ENCODE peak calls at places on chromosomes 1 and 21, in six cellular contexts. U, A, X, R, N and P are unnamed samples.

GRCh38 chr1:220527279-220528048 is 472 bp upstream of the MARK1 start:
- DNase-seq in U (peak), A (peak), X (peak), R (no peak), N (peak), P (peak)

GRCh38 chr21:19781881-19782652 is 1216.1 kb upstream of the NCAM2 start:
- DNase-seq in U (no peak), A (no peak), X (no peak), R (no peak), N (no peak), P (no peak)

GRCh38 chr1:228555074-228555989 is 68.2 kb downstream of the RNF187 start:
- DNase-seq in U (no peak), A (no peak), X (no peak), R (no peak), N (no peak), P (no peak)

GRCh38 chr1:3678361-3679097 is 26.2 kb downstream of the TP73 start:
- DNase-seq in U (no peak), A (no peak), X (peak), R (no peak), N (peak), P (no peak)

GRCh38 chr1:186112280-186112679 is 262.8 kb downstream of the TPR start:
- DNase-seq in U (no peak), A (no peak), X (no peak), R (no peak), N (no peak), P (no peak)

GRCh38 chr21:36532769-36533467 is 53.0 kb upstream of the CLDN14 start:
- DNase-seq in U (no peak), A (no peak), X (no peak), R (no peak), N (no peak), P (no peak)

GRCh38 chr1:204146309-204146708 is 5.5 kb downstream of the ETNK2 start:
- DNase-seq in U (no peak), A (no peak), X (peak), R (no peak), N (peak), P (no peak)

GRCh38 chr1:218783916-218784315 is 389.8 kb upstream of the LYPLAL1 start:
- DNase-seq in U (no peak), A (no peak), X (no peak), R (no peak), N (no peak), P (no peak)

GRCh38 chr1:182972231-182972630 is 19.3 kb upstream of the SHCBP1L start:
- DNase-seq in U (no peak), A (no peak), X (no peak), R (no peak), N (no peak), P (no peak)

GRCh38 chr1:30744060-30744756 is 13.4 kb downstream of the LAPTM5 start:
- DNase-seq in U (no peak), A (no peak), X (no peak), R (no peak), N (no peak), P (no peak)

GRCh38 chr1:97186381-97186780 is 464.8 kb downstream of the PTBP2 start:
- DNase-seq in U (no peak), A (no peak), X (no peak), R (no peak), N (no peak), P (no peak)

GRCh38 chr1:181140398-181140797 is 51.9 kb downstream of the IER5 start:
- DNase-seq in U (no peak), A (no peak), X (no peak), R (no peak), N (no peak), P (peak)

GRCh38 chr1:3482590-3482899 is 28.1 kb downstream of the ARHGEF16 start:
- DNase-seq in U (no peak), A (no peak), X (no peak), R (no peak), N (no peak), P (no peak)

GRCh38 chr1:167905182-167905581 is 8.8 kb downstream of the ADCY10 start:
- DNase-seq in U (no peak), A (no peak), X (no peak), R (no peak), N (no peak), P (no peak)

GRCh38 chr1:93613895-93614294 is 67.7 kb downstream of the BCAR3 start:
- DNase-seq in U (peak), A (peak), X (no peak), R (no peak), N (peak), P (peak)

GRCh38 chr21:39182484-39183271 is 573 bp downstream of the PSMG1 start:
- DNase-seq in U (no peak), A (peak), X (no peak), R (no peak), N (no peak), P (no peak)

GRCh38 chr1:160046494-160047115 is 14.8 kb upstream of the PIGM start:
- DNase-seq in U (peak), A (peak), X (peak), R (peak), N (no peak), P (peak)

GRCh38 chr21:16195476-16195875 is 465.7 kb downstream of the USP25 start:
- DNase-seq in U (no peak), A (no peak), X (no peak), R (no peak), N (no peak), P (no peak)

GRCh38 chr1:173628888-173629287 is 6.2 kb upstream of the TEX50 start:
- DNase-seq in U (no peak), A (no peak), X (no peak), R (no peak), N (no peak), P (no peak)

GRCh38 chr1:80358141-80358540 is 1351.6 kb upstream of the ADGRL4 start:
- DNase-seq in U (no peak), A (no peak), X (no peak), R (no peak), N (no peak), P (no peak)

GRCh38 chr1:3981746-3982505 is 81.9 kb upstream of the C1orf174 start:
- DNase-seq in U (no peak), A (no peak), X (peak), R (no peak), N (no peak), P (no peak)

GRCh38 chr1:245810789-245811337 is 656.1 kb downstream of the KIF26B start:
- DNase-seq in U (no peak), A (no peak), X (no peak), R (no peak), N (no peak), P (no peak)

GRCh38 chr1:62367005-62367547 is 47.8 kb upstream of the KANK4 start:
- DNase-seq in U (no peak), A (no peak), X (no peak), R (no peak), N (no peak), P (no peak)

GRCh38 chr21:30194701-30195299 is 21.1 kb downstream of the CLDN8 start:
- DNase-seq in U (no peak), A (no peak), X (no peak), R (no peak), N (no peak), P (no peak)

GRCh38 chr1:205075642-205076155 is 8.6 kb downstream of the TMEM81 start:
- DNase-seq in U (no peak), A (no peak), X (no peak), R (no peak), N (no peak), P (no peak)

GRCh38 chr1:61079898-61080336 is 2.4 kb upstream of the NFIA start:
- DNase-seq in U (peak), A (peak), X (peak), R (peak), N (peak), P (peak)

GRCh38 chr1:61079276-61079897 is 3.0 kb upstream of the NFIA start:
- DNase-seq in U (no peak), A (no peak), X (no peak), R (no peak), N (no peak), P (no peak)

GRCh38 chr1:61081637-61082335 is 575 bp upstream of the NFIA start:
- DNase-seq in U (peak), A (no peak), X (peak), R (peak), N (peak), P (no peak)

GRCh38 chr1:61081135-61081636 is 1.2 kb upstream of the NFIA start:
- DNase-seq in U (no peak), A (no peak), X (no peak), R (no peak), N (no peak), P (no peak)

DNA sequence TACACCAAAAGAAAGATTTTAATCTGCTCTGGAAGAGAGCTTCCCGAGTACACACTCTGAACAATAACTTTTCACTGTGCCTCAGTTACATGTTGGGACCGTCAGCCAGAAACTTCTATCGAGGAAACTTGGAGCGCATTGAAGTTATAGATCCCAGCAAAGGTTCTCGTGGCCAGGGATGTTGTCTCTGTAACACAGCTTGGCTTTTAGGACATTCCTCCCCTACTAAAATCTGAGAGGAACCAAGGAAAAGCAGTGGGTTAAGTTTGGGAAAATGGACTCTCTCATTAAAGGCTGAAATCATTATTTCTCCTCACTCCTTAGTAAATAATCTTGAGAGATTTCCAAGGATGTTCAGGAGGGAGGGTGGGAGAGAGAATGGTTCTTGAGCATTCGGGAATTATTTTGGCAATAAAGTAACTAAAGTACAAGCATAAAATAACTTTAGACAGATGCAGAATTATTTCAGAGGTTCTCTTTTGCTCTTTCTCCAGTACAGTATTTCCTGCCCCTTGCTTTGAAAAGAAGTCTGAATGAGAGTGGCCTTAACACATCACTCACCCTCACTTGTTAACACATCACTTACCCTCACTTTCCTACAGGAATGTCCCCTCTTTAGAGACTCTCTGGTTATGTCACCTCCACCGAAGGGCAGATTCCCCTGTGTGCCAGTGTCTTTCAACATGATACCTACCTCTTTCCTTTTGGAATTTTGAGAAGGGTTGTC is 1.8 kb upstream of the NFIA start:
- DNase-seq in U (no peak), A (no peak), X (no peak), R (no peak), N (no peak), P (no peak)
- H3K4me3 ChIP-seq in U (peak), A (peak), X (peak), R (peak), N (peak), P (peak)

GRCh38 chr21:44613386-44614155 is 1.7 kb downstream of the KRTAP10-8 start:
- DNase-seq in U (no peak), A (no peak), X (peak), R (no peak), N (no peak), P (no peak)
- H3K4me3 ChIP-seq in U (no peak), A (no peak), X (no peak), R (no peak), N (no peak), P (no peak)

GRCh38 chr1:16237343-16237830 is 404 bp upstream of the CPLANE2 start:
- DNase-seq in U (no peak), A (no peak), X (no peak), R (no peak), N (no peak), P (no peak)
- H3K4me3 ChIP-seq in U (peak), A (peak), X (peak), R (peak), N (no peak), P (peak)

GRCh38 chr1:27007909-27008582 is 4.6 kb downstream of the TENT5B start:
- DNase-seq in U (no peak), A (peak), X (no peak), R (no peak), N (no peak), P (no peak)

GRCh38 chr1:27011058-27011764 is 1.4 kb downstream of the TENT5B start:
- DNase-seq in U (no peak), A (peak), X (no peak), R (peak), N (peak), P (peak)

GRCh38 chr1:27011976-27012563 is 580 bp downstream of the TENT5B start:
- DNase-seq in U (no peak), A (no peak), X (no peak), R (no peak), N (peak), P (no peak)

GRCh38 chr1:27009601-27010197 is 3.0 kb downstream of the TENT5B start:
- DNase-seq in U (peak), A (peak), X (no peak), R (no peak), N (peak), P (no peak)

GRCh38 chr1:27010226-27010994 is 2.2 kb downstream of the TENT5B start:
- DNase-seq in U (no peak), A (no peak), X (no peak), R (no peak), N (no peak), P (no peak)
- H3K4me3 ChIP-seq in U (peak), A (peak), X (peak), R (peak), N (peak), P (no peak)

GRCh38 chr1:161486806-161487482 is 18.3 kb upstream of the FCGR2A start:
- DNase-seq in U (no peak), A (no peak), X (no peak), R (no peak), N (no peak), P (no peak)
- H3K4me3 ChIP-seq in U (peak), A (no peak), X (no peak), R (peak), N (no peak), P (no peak)

DNA sequence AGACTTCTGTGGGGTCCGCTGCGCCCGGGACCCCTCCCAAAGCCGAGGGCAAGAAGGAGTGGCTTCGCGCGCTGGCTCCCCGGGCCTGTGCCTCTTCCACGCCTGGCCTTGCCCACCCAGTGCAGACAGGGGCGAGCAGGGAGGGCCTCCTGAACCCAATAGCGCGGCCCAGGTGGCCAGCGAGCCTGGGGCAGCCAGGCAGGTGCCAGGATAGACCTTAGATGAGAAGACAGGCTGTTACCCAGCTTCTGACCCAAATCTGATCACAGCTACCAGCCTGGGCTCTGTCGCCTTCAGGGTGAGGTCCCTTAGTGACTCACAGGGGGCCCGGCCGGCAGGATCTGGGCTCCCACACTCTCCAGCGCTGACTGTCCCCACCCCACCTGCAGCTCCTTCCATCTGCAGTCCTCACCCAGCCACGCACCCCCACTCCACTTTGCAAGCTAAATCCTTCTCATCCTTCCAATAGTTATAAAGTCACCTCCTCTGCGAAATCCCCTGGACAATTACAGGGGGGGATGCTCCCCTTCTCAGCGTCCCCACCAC is 9.6 kb downstream of the CLEC20A start:
- DNase-seq in U (no peak), A (no peak), X (no peak), R (no peak), N (no peak), P (no peak)
- H3K4me3 ChIP-seq in U (peak), A (peak), X (peak), R (peak), N (no peak), P (peak)

DNA sequence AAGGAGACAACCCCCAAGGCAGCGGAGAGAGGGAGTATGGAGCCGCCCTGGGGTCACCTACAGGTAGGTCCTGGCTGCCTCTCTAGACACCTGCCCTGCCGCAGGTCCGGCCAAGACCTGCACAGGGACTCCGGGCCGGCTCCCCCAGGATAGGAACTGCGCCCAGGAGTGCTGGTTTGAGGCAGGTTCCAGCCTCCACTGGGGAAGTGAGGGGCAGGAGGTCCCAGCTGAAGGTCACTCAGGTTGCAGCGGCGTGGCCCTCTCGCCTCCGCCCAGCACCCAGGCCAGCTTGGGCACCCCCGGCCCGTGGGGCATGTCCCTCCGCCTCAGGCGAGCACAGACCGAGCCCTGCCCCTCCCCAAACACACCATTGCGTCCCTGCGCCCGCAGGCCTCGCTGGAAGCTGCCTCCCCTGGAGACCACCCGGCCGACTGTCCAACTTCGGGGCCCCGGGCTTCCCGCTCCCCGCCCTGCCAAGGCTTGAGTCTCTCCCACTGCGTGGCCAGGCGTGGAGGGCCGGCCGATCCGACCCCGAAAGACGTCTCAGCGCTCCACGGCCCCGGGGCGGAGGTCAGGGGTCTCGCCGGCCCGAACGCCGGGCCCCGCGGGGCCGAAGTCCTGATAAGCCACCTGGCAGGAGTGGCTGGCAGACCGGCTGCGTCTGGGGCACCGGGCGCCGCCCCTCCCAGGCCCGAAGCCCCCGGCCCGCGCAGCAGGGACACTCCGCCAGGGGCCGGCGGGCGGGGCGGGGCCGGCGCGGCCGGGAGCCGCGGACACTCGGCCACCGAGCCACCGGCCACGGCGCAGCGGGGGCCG is 1.4 kb upstream of the SKI start:
- DNase-seq in U (no peak), A (no peak), X (peak), R (no peak), N (peak), P (no peak)
- H3K4me3 ChIP-seq in U (peak), A (peak), X (peak), R (peak), N (peak), P (peak)